ENCODE peak calls at places on chromosomes 16 and 17, in five cellular contexts. One of them, this sample, is unnamed.
A peak's percentile ranks its signal among the peaks of the same experiment; 100 is the strongest.

GRCh38 chr16:55834044-55834443 is 1.1 kb upstream of the CES1 start:
- DNase-seq in H1: no peak
- DNase-seq in K562: no peak
- DNase-seq in GM12878: peak; percentile 31
- DNase-seq in HepG2: no peak
- DNase-seq in this sample: no peak

GRCh38 chr16:10206215-10206614 is 24.0 kb upstream of the GRIN2A start:
- DNase-seq in H1: no peak
- DNase-seq in K562: no peak
- DNase-seq in GM12878: peak; percentile 27
- DNase-seq in HepG2: no peak
- DNase-seq in this sample: no peak

GRCh38 chr16:49407873-49408565 is 34.4 kb downstream of the C16orf78 start:
- DNase-seq in H1: peak; percentile 91
- DNase-seq in K562: peak; percentile 72
- DNase-seq in GM12878: peak; percentile 64
- DNase-seq in HepG2: peak; percentile 76
- DNase-seq in this sample: peak; percentile 88

GRCh38 chr16:67389911-67390815 is 3.1 kb downstream of the TPPP3 start:
- DNase-seq in H1: no peak
- DNase-seq in K562: no peak
- DNase-seq in GM12878: no peak
- DNase-seq in HepG2: no peak
- DNase-seq in this sample: no peak

GRCh38 chr17:77214743-77215142 is 74.0 kb downstream of the SEC14L1 start:
- DNase-seq in H1: peak; percentile 63
- DNase-seq in K562: no peak
- DNase-seq in GM12878: no peak
- DNase-seq in HepG2: peak; percentile 65
- DNase-seq in this sample: peak; percentile 77

GRCh38 chr17:9291912-9292562 is 270.7 kb downstream of the NTN1 start:
- DNase-seq in H1: peak; percentile 66
- DNase-seq in K562: peak; percentile 19
- DNase-seq in GM12878: no peak
- DNase-seq in HepG2: peak; percentile 8
- DNase-seq in this sample: peak; percentile 67

GRCh38 chr16:68083861-68084503 is 1.2 kb upstream of the NFATC3 start:
- DNase-seq in H1: no peak
- DNase-seq in K562: no peak
- DNase-seq in GM12878: no peak
- DNase-seq in HepG2: peak; percentile 61
- DNase-seq in this sample: no peak

GRCh38 chr16:66895697-66895995 is 15.3 kb downstream of the PDP2 start:
- DNase-seq in H1: no peak
- DNase-seq in K562: no peak
- DNase-seq in GM12878: no peak
- DNase-seq in HepG2: no peak
- DNase-seq in this sample: no peak

GRCh38 chr16:88634141-88634993 is 4.0 kb upstream of the IL17C start:
- DNase-seq in H1: peak; percentile 96
- DNase-seq in K562: peak; percentile 97
- DNase-seq in GM12878: peak; percentile 45
- DNase-seq in HepG2: no peak
- DNase-seq in this sample: no peak

GRCh38 chr16:27483083-27483437 is 66.7 kb downstream of the GTF3C1 start:
- DNase-seq in H1: no peak
- DNase-seq in K562: no peak
- DNase-seq in GM12878: no peak
- DNase-seq in HepG2: no peak
- DNase-seq in this sample: no peak

GRCh38 chr17:58376472-58376921 is 24.5 kb upstream of the SUPT4H1 start:
- DNase-seq in H1: peak; percentile 41
- DNase-seq in K562: no peak
- DNase-seq in GM12878: no peak
- DNase-seq in HepG2: no peak
- DNase-seq in this sample: no peak

GRCh38 chr16:30756781-30757100 is 5.1 kb downstream of the CFAP119 start:
- DNase-seq in H1: no peak
- DNase-seq in K562: no peak
- DNase-seq in GM12878: no peak
- DNase-seq in HepG2: no peak
- DNase-seq in this sample: no peak

GRCh38 chr16:65842067-65842466 is 524.4 kb upstream of the CDH5 start:
- DNase-seq in H1: no peak
- DNase-seq in K562: no peak
- DNase-seq in GM12878: no peak
- DNase-seq in HepG2: no peak
- DNase-seq in this sample: no peak

GRCh38 chr16:68798398-68798797 is 44.9 kb upstream of the TANGO6 start:
- DNase-seq in H1: no peak
- DNase-seq in K562: no peak
- DNase-seq in GM12878: no peak
- DNase-seq in HepG2: no peak
- DNase-seq in this sample: no peak

GRCh38 chr17:12859520-12859919 is 70.2 kb downstream of the ARHGAP44 start:
- DNase-seq in H1: no peak
- DNase-seq in K562: no peak
- DNase-seq in GM12878: peak; percentile 73
- DNase-seq in HepG2: no peak
- DNase-seq in this sample: no peak
- TF ChIP-seq TAF1 in H1: no peak
- TF ChIP-seq TAF1 in K562: no peak
- TF ChIP-seq TAF1 in GM12878: peak; percentile 23
- TF ChIP-seq TAF1 in HepG2: no peak
- TF ChIP-seq TAF1 in this sample: no peak

GRCh38 chr17:75551276-75551675 is 25.8 kb downstream of the LLGL2 start:
- DNase-seq in H1: no peak
- DNase-seq in K562: no peak
- DNase-seq in GM12878: no peak
- DNase-seq in HepG2: no peak
- DNase-seq in this sample: no peak
- TF ChIP-seq RAD21 in H1: no peak
- TF ChIP-seq RAD21 in K562: no peak
- TF ChIP-seq RAD21 in GM12878: no peak
- TF ChIP-seq RAD21 in HepG2: no peak
- TF ChIP-seq RAD21 in this sample: no peak

DNA sequence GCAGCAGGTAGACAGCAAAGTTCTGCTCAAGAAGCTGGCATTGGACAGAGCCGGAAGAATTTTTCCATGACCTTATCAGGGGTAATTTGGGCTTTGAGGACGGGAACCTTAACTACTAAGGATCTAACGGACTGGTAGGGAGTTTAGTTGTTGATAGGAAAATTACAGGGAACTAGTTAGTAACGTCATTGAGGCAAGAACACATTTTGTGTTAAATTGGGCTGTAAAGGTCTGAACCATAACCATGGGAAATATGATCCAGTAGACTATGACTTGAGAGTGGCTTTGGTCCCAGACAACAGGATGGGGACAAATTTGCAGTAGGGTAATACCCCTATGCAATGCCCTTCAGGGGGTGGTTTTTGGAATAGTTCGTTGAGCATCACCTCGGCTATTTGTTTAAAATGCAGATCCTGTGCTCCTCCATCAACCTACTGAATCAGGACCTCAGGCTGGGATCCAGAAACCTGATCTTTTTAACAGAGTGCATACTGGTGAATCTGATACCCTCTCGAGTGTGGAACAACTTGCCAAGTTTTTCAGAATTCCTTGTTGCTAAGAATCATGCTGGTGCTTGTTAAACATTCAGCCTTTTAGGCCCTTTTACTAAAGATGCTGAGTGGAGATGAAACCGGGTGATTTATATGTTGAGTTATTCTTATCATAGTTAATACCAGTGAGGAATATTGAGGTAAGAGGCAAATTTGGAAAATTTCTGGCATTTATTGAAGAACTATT is 255.1 kb downstream of the MAP2K6 start:
- DNase-seq in H1: no peak
- DNase-seq in K562: no peak
- DNase-seq in GM12878: no peak
- DNase-seq in HepG2: no peak
- DNase-seq in this sample: no peak
- TF ChIP-seq MAX in H1: no peak
- TF ChIP-seq MAX in K562: no peak
- TF ChIP-seq MAX in GM12878: no peak
- TF ChIP-seq MAX in HepG2: no peak
- TF ChIP-seq MAX in this sample: no peak

GRCh38 chr16:51071326-51071725 is 79.7 kb downstream of the SALL1 start:
- DNase-seq in H1: no peak
- DNase-seq in K562: no peak
- DNase-seq in GM12878: no peak
- DNase-seq in HepG2: no peak
- DNase-seq in this sample: no peak
- TF ChIP-seq TAF1 in H1: no peak
- TF ChIP-seq TAF1 in K562: no peak
- TF ChIP-seq TAF1 in GM12878: no peak
- TF ChIP-seq TAF1 in HepG2: no peak
- TF ChIP-seq TAF1 in this sample: no peak

GRCh38 chr16:3189869-3190268 is 1.9 kb downstream of the OR1F1 start:
- DNase-seq in H1: no peak
- DNase-seq in K562: no peak
- DNase-seq in GM12878: no peak
- DNase-seq in HepG2: no peak
- DNase-seq in this sample: no peak

GRCh38 chr16:3188675-3188924 is 596 bp downstream of the OR1F1 start:
- DNase-seq in H1: no peak
- DNase-seq in K562: no peak
- DNase-seq in GM12878: no peak
- DNase-seq in HepG2: no peak
- DNase-seq in this sample: no peak

GRCh38 chr16:3188925-3189825 is 1.2 kb downstream of the OR1F1 start:
- DNase-seq in H1: peak; percentile 96
- DNase-seq in K562: peak; percentile 79
- DNase-seq in GM12878: no peak
- DNase-seq in HepG2: peak; percentile 60
- DNase-seq in this sample: peak; percentile 76

GRCh38 chr16:3186946-3187690 is 886 bp upstream of the OR1F1 start:
- DNase-seq in H1: no peak
- DNase-seq in K562: no peak
- DNase-seq in GM12878: no peak
- DNase-seq in HepG2: no peak
- DNase-seq in this sample: no peak

DNA sequence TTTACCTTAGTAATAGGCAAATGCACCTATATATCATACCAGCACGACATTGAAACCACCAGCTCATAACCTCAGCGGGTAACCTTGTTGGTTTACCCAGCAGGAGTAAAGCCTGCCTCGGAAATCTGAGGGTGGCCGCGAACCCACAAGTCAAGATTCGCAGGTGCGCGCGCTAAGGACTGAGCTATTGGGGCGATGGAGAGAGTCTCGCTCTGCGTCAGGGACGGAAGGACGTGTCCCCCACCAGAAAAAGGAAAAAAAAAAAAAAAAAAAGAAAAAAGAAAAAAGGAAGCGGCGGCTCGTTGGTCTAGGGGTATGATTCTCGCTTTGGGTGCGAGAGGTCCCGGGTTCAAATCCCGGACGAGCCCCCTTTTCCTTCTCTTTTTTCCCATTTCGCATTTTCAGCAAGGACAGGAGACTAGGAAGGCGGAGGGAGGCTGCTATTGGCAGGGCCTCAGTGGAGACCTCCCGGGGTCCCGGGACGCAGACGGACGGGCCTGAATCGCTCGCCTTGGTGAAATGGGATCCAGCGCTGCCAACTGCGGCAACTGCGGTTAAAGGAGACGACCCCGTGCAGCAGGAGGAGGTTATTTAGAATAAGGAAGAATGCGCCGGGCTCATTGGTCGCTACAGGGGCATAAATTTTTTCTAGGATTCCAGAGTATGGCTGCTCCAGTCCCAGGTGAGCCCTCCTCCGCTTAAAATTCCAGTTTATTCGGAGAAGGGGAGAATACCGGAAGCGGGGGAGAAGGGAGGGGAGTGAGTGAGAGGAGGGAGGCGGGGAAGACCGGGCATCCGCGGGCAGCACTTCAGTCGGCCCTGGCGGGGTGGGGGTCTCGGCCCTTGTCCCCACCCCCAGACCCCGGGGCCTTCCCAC is at the start of gene OR1F1:
- DNase-seq in H1: peak; percentile 83
- DNase-seq in K562: peak; percentile 36
- DNase-seq in GM12878: no peak
- DNase-seq in HepG2: peak; percentile 71
- DNase-seq in this sample: peak; percentile 78
- TF ChIP-seq RAD21 in H1: no peak
- TF ChIP-seq RAD21 in K562: no peak
- TF ChIP-seq RAD21 in GM12878: no peak
- TF ChIP-seq RAD21 in HepG2: no peak
- TF ChIP-seq RAD21 in this sample: no peak

DNA sequence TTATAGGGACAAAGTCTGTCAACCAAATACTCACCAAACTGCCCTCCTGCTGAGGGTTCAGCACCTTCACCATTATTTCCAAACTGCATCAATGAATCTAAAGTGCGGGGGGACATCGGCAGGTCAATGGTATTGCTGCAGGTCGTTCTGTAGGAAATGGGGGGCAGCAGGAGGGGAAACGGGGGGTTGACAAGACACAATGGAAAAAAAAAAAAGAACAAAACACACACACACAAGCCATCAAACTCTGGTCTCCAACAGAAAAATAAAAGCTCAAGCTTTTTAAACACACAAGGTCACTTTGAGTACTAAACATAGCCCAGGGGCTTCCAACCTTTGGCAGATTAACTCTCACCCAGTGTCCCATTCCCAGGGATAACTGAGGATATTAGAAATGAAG is 28.5 kb downstream of the STAT5A start:
- DNase-seq in H1: no peak
- DNase-seq in K562: no peak
- DNase-seq in GM12878: no peak
- DNase-seq in HepG2: no peak
- DNase-seq in this sample: no peak
- TF ChIP-seq MAX in H1: no peak
- TF ChIP-seq MAX in K562: no peak
- TF ChIP-seq MAX in GM12878: no peak
- TF ChIP-seq MAX in HepG2: no peak
- TF ChIP-seq MAX in this sample: no peak

DNA sequence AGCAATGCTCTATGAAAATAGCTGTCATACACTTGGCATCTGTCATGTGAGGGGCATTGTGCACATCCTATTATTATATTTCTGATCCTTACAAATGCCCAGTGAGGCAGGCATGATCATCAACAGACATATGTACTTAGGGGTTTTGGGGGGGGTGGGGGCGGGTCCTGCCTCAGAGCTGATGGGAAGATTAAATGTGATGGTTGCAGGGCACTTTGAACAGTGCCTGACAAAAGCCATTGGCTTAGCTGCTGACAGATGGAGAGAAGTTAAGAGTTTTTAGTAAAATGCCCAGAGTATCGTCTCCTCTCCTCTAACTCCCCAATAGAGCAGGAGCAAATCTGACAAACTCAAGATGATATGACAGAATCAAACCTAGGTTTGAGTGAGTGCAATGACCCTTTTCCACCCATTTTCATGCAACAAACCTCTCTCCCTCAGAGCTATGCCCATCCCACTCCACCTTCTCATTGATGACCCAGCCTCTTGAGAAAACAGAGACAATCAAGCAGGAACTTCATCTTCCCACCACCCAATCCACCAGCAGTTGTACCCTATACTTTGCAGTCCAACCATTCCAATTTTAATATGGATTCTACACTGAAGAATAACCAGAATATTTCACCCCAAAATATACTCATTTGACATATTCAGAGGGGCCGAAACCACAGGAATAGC is 4.8 kb downstream of the KLHL11 start:
- DNase-seq in H1: no peak
- DNase-seq in K562: no peak
- DNase-seq in GM12878: no peak
- DNase-seq in HepG2: no peak
- DNase-seq in this sample: peak; percentile 60
- TF ChIP-seq TAF1 in H1: no peak
- TF ChIP-seq TAF1 in K562: no peak
- TF ChIP-seq TAF1 in GM12878: no peak
- TF ChIP-seq TAF1 in HepG2: no peak
- TF ChIP-seq TAF1 in this sample: no peak

GRCh38 chr17:74404218-74404617 is 27.7 kb upstream of the GPRC5C start:
- DNase-seq in H1: peak; percentile 62
- DNase-seq in K562: no peak
- DNase-seq in GM12878: no peak
- DNase-seq in HepG2: no peak
- DNase-seq in this sample: no peak
- TF ChIP-seq RAD21 in H1: no peak
- TF ChIP-seq RAD21 in K562: no peak
- TF ChIP-seq RAD21 in GM12878: no peak
- TF ChIP-seq RAD21 in HepG2: no peak
- TF ChIP-seq RAD21 in this sample: no peak

This sample was measured in SK-N-SH.